ENCODE peak calls at places on chromosomes 2 and 18, in five cellular contexts. U is RPMI7951, P is cardiac fibroblast, L is fibroblast of pulmonary artery, X is NB4. G is an unnamed sample.

GRCh38 chr2:119252186-119253113 is 28.8 kb downstream of the STEAP3 start:
- DNase-seq in U (peak), P (peak), L (peak), X (no peak), G (peak)

GRCh38 chr18:50203801-50204604 is 9.1 kb upstream of the MYO5B start:
- DNase-seq in U (peak), P (peak), L (peak), X (peak), G (peak)

GRCh38 chr2:216201687-216202306 is 92.6 kb downstream of the XRCC5 start:
- DNase-seq in U (no peak), P (no peak), L (no peak), X (no peak), G (no peak)

GRCh38 chr2:239498981-239499633 is 98.3 kb upstream of the HDAC4 start:
- DNase-seq in U (no peak), P (peak), L (peak), X (no peak), G (no peak)

GRCh38 chr2:101120124-101120996 is 30.8 kb downstream of the TBC1D8 start:
- DNase-seq in U (peak), P (peak), L (peak), X (peak), G (peak)

GRCh38 chr18:21444465-21445023 is 156.0 kb downstream of the ESCO1 start:
- DNase-seq in U (peak), P (peak), L (peak), X (peak), G (peak)

GRCh38 chr18:12598181-12598921 is 59.6 kb downstream of the SPIRE1 start:
- DNase-seq in U (peak), P (peak), L (peak), X (peak), G (peak)

GRCh38 chr2:106956416-106956815 is 70.4 kb upstream of the ST6GAL2 start:
- DNase-seq in U (peak), P (peak), L (peak), X (no peak), G (no peak)

GRCh38 chr2:146370821-146371220 is 1474.0 kb upstream of the ACVR2A start:
- DNase-seq in U (no peak), P (no peak), L (peak), X (no peak), G (no peak)

GRCh38 chr2:191114403-191114886 is 36.3 kb downstream of the STAT4 start:
- DNase-seq in U (no peak), P (peak), L (peak), X (peak), G (peak)

GRCh38 chr2:197515798-197516761 is at the start of gene MOB4:
- DNase-seq in U (peak), P (peak), L (peak), X (peak), G (peak)

GRCh38 chr2:86241611-86242010 is 42.4 kb downstream of the MRPL35 start:
- DNase-seq in U (no peak), P (no peak), L (no peak), X (peak), G (no peak)

GRCh38 chr2:88016948-88017779 is 817 bp upstream of the RNU2-63P start:
- DNase-seq in U (no peak), P (no peak), L (no peak), X (peak), G (no peak)

GRCh38 chr2:125444106-125444505 is 1211.9 kb upstream of the GYPC start:
- DNase-seq in U (no peak), P (no peak), L (no peak), X (no peak), G (no peak)

GRCh38 chr2:9336534-9337354 is 86.6 kb downstream of the ITGB1BP1 start:
- DNase-seq in U (peak), P (peak), L (peak), X (no peak), G (peak)

GRCh38 chr2:200770847-200771246 is 40.9 kb upstream of the BZW1 start:
- DNase-seq in U (no peak), P (no peak), L (no peak), X (no peak), G (no peak)

GRCh38 chr2:241412144-241412543 is 56.1 kb downstream of the FARP2 start:
- DNase-seq in U (peak), P (peak), L (peak), X (peak), G (peak)

GRCh38 chr2:47072728-47073191 is 82.3 kb downstream of the STPG4 start:
- DNase-seq in U (peak), P (peak), L (no peak), X (peak), G (no peak)

GRCh38 chr2:56084117-56084936 is 99.5 kb upstream of the CCDC85A start:
- DNase-seq in U (peak), P (no peak), L (no peak), X (no peak), G (no peak)

GRCh38 chr2:149472413-149472812 is 115.2 kb downstream of the MMADHC start:
- DNase-seq in U (no peak), P (no peak), L (no peak), X (no peak), G (no peak)

GRCh38 chr2:47559079-47559684 is 156.2 kb downstream of the MSH2 start:
- DNase-seq in U (peak), P (no peak), L (no peak), X (no peak), G (no peak)

GRCh38 chr18:56196495-56197225 is 441.7 kb downstream of the TXNL1 start:
- DNase-seq in U (no peak), P (peak), L (peak), X (no peak), G (peak)